ENCODE peak calls at places on chromosome 11, in five cellular contexts. One of them, this sample, is unnamed.

GRCh38 chr11:12285106-12285505 is 92.3 kb upstream of the PARVA start:
- DNase-seq in astrocyte: peak; percentile 99
- DNase-seq in IMR-90: peak; percentile 98
- DNase-seq in mammary epithelial cell: peak; percentile 65
- DNase-seq in K562: no peak
- DNase-seq in this sample: no peak

GRCh38 chr11:73559758-73560157 is 38.2 kb downstream of the FAM168A start:
- DNase-seq in IMR-90: peak; percentile 16
- DNase-seq in mammary epithelial cell: no peak
- DNase-seq in astrocyte: no peak
- DNase-seq in K562: no peak
- DNase-seq in this sample: no peak

GRCh38 chr11:71568707-71569349 is 3.5 kb downstream of the KRTAP5-10 start:
- DNase-seq in astrocyte: no peak
- DNase-seq in IMR-90: no peak
- DNase-seq in K562: no peak
- DNase-seq in mammary epithelial cell: no peak
- DNase-seq in this sample: no peak

GRCh38 chr11:111729441-111729840 is 36.7 kb downstream of the PPP2R1B start:
- DNase-seq in K562: no peak
- DNase-seq in IMR-90: peak; percentile 43
- DNase-seq in mammary epithelial cell: no peak
- DNase-seq in astrocyte: no peak
- DNase-seq in this sample: no peak

GRCh38 chr11:104625246-104625645 is 273.0 kb downstream of the CASP12 start:
- DNase-seq in astrocyte: peak; percentile 66
- DNase-seq in IMR-90: peak; percentile 41
- DNase-seq in K562: no peak
- DNase-seq in mammary epithelial cell: peak; percentile 18
- DNase-seq in this sample: no peak

GRCh38 chr11:59997800-59998199 is 19.2 kb upstream of the OOSP4B start:
- DNase-seq in mammary epithelial cell: no peak
- DNase-seq in IMR-90: no peak
- DNase-seq in astrocyte: no peak
- DNase-seq in K562: no peak
- DNase-seq in this sample: no peak

GRCh38 chr11:11779975-11780374 is 61.8 kb upstream of the USP47 start:
- DNase-seq in IMR-90: no peak
- DNase-seq in mammary epithelial cell: no peak
- DNase-seq in astrocyte: no peak
- DNase-seq in K562: no peak
- DNase-seq in this sample: no peak

GRCh38 chr11:3101921-3102640 is 44.9 kb upstream of the CARS1 start:
- DNase-seq in astrocyte: no peak
- DNase-seq in K562: no peak
- DNase-seq in IMR-90: no peak
- DNase-seq in mammary epithelial cell: no peak
- DNase-seq in this sample: no peak

GRCh38 chr11:11604340-11604992 is 17.3 kb downstream of the GALNT18 start:
- DNase-seq in astrocyte: no peak
- DNase-seq in IMR-90: no peak
- DNase-seq in K562: no peak
- DNase-seq in mammary epithelial cell: no peak
- DNase-seq in this sample: no peak

GRCh38 chr11:29272019-29272654 is 744.7 kb downstream of the KCNA4 start:
- DNase-seq in K562: no peak
- DNase-seq in astrocyte: peak; percentile 44
- DNase-seq in IMR-90: peak; percentile 55
- DNase-seq in mammary epithelial cell: peak; percentile 51
- DNase-seq in this sample: no peak

GRCh38 chr11:72786305-72787261 is 7.3 kb downstream of the STARD10 start:
- DNase-seq in IMR-90: no peak
- DNase-seq in K562: no peak
- DNase-seq in astrocyte: no peak
- DNase-seq in mammary epithelial cell: no peak
- DNase-seq in this sample: peak; percentile 88

GRCh38 chr11:72953631-72954030 is 139.4 kb downstream of the ATG16L2 start:
- DNase-seq in K562: no peak
- DNase-seq in astrocyte: no peak
- DNase-seq in IMR-90: no peak
- DNase-seq in mammary epithelial cell: no peak
- DNase-seq in this sample: no peak

GRCh38 chr11:8832571-8833260 is 78.3 kb upstream of the AKIP1 start:
- DNase-seq in IMR-90: peak; percentile 83
- DNase-seq in mammary epithelial cell: peak; percentile 90
- DNase-seq in astrocyte: peak; percentile 88
- DNase-seq in K562: no peak
- DNase-seq in this sample: peak; percentile 42

GRCh38 chr11:19953909-19954308 is 206.4 kb downstream of the DBX1 start:
- DNase-seq in K562: peak; percentile 26
- DNase-seq in mammary epithelial cell: peak; percentile 80
- DNase-seq in IMR-90: peak; percentile 91
- DNase-seq in astrocyte: peak; percentile 94
- DNase-seq in this sample: peak; percentile 71

GRCh38 chr11:7579226-7579825 is 65.5 kb downstream of the PPFIBP2 start:
- DNase-seq in astrocyte: no peak
- DNase-seq in mammary epithelial cell: no peak
- DNase-seq in K562: no peak
- DNase-seq in IMR-90: peak; percentile 57
- DNase-seq in this sample: no peak

GRCh38 chr11:1160231-1161101 is 2.7 kb downstream of the MUC5AC start:
- DNase-seq in IMR-90: no peak
- DNase-seq in mammary epithelial cell: no peak
- DNase-seq in K562: no peak
- DNase-seq in astrocyte: no peak
- DNase-seq in this sample: no peak

GRCh38 chr11:132448334-132448995 is 1078.0 kb downstream of the NTM start:
- DNase-seq in IMR-90: no peak
- DNase-seq in K562: no peak
- DNase-seq in astrocyte: peak; percentile 76
- DNase-seq in mammary epithelial cell: no peak
- DNase-seq in this sample: no peak

GRCh38 chr11:102656528-102656927 is 31.4 kb upstream of the MMP20 start:
- DNase-seq in mammary epithelial cell: no peak
- DNase-seq in K562: no peak
- DNase-seq in astrocyte: no peak
- DNase-seq in IMR-90: no peak
- DNase-seq in this sample: no peak

GRCh38 chr11:60918941-60919275 is 5.0 kb downstream of the TMEM109 start:
- DNase-seq in mammary epithelial cell: peak; percentile 76
- DNase-seq in K562: no peak
- DNase-seq in astrocyte: peak; percentile 27
- DNase-seq in IMR-90: peak; percentile 40
- DNase-seq in this sample: no peak

GRCh38 chr11:67118059-67118766 is 850 bp upstream of the KDM2A start:
- DNase-seq in mammary epithelial cell: no peak
- DNase-seq in IMR-90: no peak
- DNase-seq in K562: no peak
- DNase-seq in astrocyte: no peak
- DNase-seq in this sample: peak; percentile 65

GRCh38 chr11:67119577-67120391 is 721 bp downstream of the KDM2A start:
- DNase-seq in astrocyte: no peak
- DNase-seq in IMR-90: no peak
- DNase-seq in mammary epithelial cell: peak; percentile 20
- DNase-seq in K562: no peak
- DNase-seq in this sample: peak; percentile 67

GRCh38 chr11:67120456-67120855 is 1.4 kb downstream of the KDM2A start:
- DNase-seq in IMR-90: no peak
- DNase-seq in mammary epithelial cell: no peak
- DNase-seq in astrocyte: no peak
- DNase-seq in K562: no peak
- DNase-seq in this sample: no peak

GRCh38 chr11:67117667-67118058 is 1.4 kb upstream of the KDM2A start:
- DNase-seq in astrocyte: no peak
- DNase-seq in IMR-90: no peak
- DNase-seq in K562: no peak
- DNase-seq in mammary epithelial cell: no peak
- DNase-seq in this sample: peak; percentile 61

GRCh38 chr11:67118801-67119576 is at the start of gene KDM2A:
- DNase-seq in astrocyte: peak; percentile 95
- DNase-seq in IMR-90: peak; percentile 99
- DNase-seq in mammary epithelial cell: peak; percentile 97
- DNase-seq in K562: peak; percentile 100
- DNase-seq in this sample: peak; percentile 100
- TF ChIP-seq CTCF in astrocyte: no peak
- TF ChIP-seq CTCF in IMR-90: peak; percentile 22
- TF ChIP-seq CTCF in mammary epithelial cell: no peak
- TF ChIP-seq CTCF in K562: no peak
- TF ChIP-seq CTCF in this sample: peak; percentile 16

DNA sequence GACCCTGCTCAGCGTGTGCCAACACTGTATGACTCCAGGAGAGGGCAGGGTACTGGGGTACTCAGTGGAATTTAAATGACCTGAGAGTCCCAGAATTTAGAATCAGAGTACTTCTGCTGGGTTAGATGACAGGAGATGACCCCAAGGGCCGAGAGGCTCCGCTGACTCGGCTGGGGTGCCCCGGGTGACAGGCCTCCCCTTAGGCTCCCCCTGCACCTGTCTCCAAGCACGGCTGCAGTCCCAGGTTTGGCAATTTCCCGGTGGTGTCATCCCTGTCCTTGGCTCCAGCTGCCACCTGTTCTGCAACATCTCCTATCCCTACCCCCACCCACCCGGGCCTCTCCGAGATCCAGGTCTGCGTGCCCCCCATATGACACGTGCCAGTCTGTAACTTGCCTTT is 1.3 kb downstream of the ACTN3 start:
- DNase-seq in K562: no peak
- DNase-seq in mammary epithelial cell: no peak
- DNase-seq in IMR-90: no peak
- DNase-seq in astrocyte: no peak
- DNase-seq in this sample: no peak
- H3K4me2 ChIP-seq in K562: no peak overlapping the region
- H3K4me2 ChIP-seq in mammary epithelial cell: no peak overlapping the region
- H3K4me2 ChIP-seq in IMR-90: no peak overlapping the region
- H3K4me2 ChIP-seq in astrocyte: no peak overlapping the region
- H3K4me2 ChIP-seq in this sample: no peak overlapping the region

GRCh38 chr11:84012171-84012826 is 726.1 kb upstream of the CCDC90B start:
- DNase-seq in mammary epithelial cell: no peak
- DNase-seq in K562: no peak
- DNase-seq in astrocyte: no peak
- DNase-seq in IMR-90: no peak
- DNase-seq in this sample: no peak
- H3K4me3 ChIP-seq in mammary epithelial cell: no peak overlapping the region
- H3K4me3 ChIP-seq in K562: no peak overlapping the region
- H3K4me3 ChIP-seq in astrocyte: no peak overlapping the region
- H3K4me3 ChIP-seq in IMR-90: no peak overlapping the region
- H3K4me3 ChIP-seq in this sample: no peak overlapping the region

GRCh38 chr11:131351848-131352247 is 18.6 kb upstream of the NTM start:
- DNase-seq in IMR-90: no peak
- DNase-seq in mammary epithelial cell: no peak
- DNase-seq in astrocyte: no peak
- DNase-seq in K562: no peak
- DNase-seq in this sample: no peak

GRCh38 chr11:131353761-131354160 is 16.7 kb upstream of the NTM start:
- DNase-seq in IMR-90: no peak
- DNase-seq in mammary epithelial cell: no peak
- DNase-seq in astrocyte: no peak
- DNase-seq in K562: no peak
- DNase-seq in this sample: no peak

GRCh38 chr11:131354251-131354701 is 16.1 kb upstream of the NTM start:
- DNase-seq in K562: no peak
- DNase-seq in astrocyte: peak; percentile 16
- DNase-seq in mammary epithelial cell: no peak
- DNase-seq in IMR-90: no peak
- DNase-seq in this sample: no peak

DNA sequence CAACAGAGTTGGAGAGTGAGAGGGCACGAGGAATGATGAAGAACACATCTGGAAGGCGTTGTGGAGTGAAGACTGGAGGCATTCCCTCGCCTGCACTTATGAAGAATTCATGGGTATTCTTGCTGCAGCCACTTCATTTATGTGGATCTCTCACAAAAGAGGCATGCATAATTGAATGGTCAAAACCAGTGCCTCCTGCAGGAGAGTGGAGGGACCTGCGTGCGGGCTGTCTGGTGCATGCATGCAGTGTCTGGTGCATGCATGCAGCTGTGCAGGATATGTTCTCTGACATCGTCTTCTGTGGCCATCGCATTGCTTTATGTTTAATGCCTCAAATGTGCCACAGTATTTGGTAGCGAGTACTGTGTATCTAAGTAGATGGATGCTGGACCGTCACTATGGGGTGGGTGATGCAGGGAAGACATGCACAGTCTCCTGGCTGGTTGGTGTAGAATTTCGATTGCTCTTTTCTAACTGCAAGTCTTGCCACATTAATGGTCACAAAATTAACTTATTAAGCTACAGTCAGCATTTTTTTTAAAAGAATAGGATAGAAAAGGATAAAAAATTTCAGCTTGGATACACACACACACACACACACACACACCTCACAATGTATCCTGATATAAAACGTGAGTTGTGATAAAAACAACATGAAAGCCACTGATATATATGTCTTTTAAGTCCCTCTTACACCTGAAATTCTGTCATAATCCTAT is 20.9 kb upstream of the NTM start:
- DNase-seq in mammary epithelial cell: no peak
- DNase-seq in astrocyte: no peak
- DNase-seq in IMR-90: no peak
- DNase-seq in K562: no peak
- DNase-seq in this sample: no peak
- TF ChIP-seq CTCF in mammary epithelial cell: no peak
- TF ChIP-seq CTCF in astrocyte: no peak
- TF ChIP-seq CTCF in IMR-90: no peak
- TF ChIP-seq CTCF in K562: no peak
- TF ChIP-seq CTCF in this sample: no peak

GRCh38 chr11:46260161-46260560 is 17.3 kb upstream of the CREB3L1 start:
- DNase-seq in IMR-90: no peak
- DNase-seq in astrocyte: no peak
- DNase-seq in mammary epithelial cell: no peak
- DNase-seq in K562: no peak
- DNase-seq in this sample: no peak

GRCh38 chr11:46265764-46266163 is 11.7 kb upstream of the CREB3L1 start:
- DNase-seq in K562: no peak
- DNase-seq in mammary epithelial cell: no peak
- DNase-seq in astrocyte: no peak
- DNase-seq in IMR-90: no peak
- DNase-seq in this sample: no peak

GRCh38 chr11:46263120-46263519 is 14.3 kb upstream of the CREB3L1 start:
- DNase-seq in mammary epithelial cell: no peak
- DNase-seq in K562: no peak
- DNase-seq in IMR-90: no peak
- DNase-seq in astrocyte: no peak
- DNase-seq in this sample: no peak

GRCh38 chr11:46264976-46265375 is 12.5 kb upstream of the CREB3L1 start:
- DNase-seq in K562: no peak
- DNase-seq in astrocyte: no peak
- DNase-seq in IMR-90: no peak
- DNase-seq in mammary epithelial cell: no peak
- DNase-seq in this sample: no peak

GRCh38 chr11:46264030-46264429 is 13.4 kb upstream of the CREB3L1 start:
- DNase-seq in IMR-90: no peak
- DNase-seq in astrocyte: no peak
- DNase-seq in K562: no peak
- DNase-seq in mammary epithelial cell: no peak
- DNase-seq in this sample: no peak
- H3K4me2 ChIP-seq in IMR-90: no peak overlapping the region
- H3K4me2 ChIP-seq in astrocyte: no peak overlapping the region
- H3K4me2 ChIP-seq in K562: no peak overlapping the region
- H3K4me2 ChIP-seq in mammary epithelial cell: no peak overlapping the region
- H3K4me2 ChIP-seq in this sample: no peak overlapping the region